ENCODE peak calls at places on chromosomes 5 and 9, in ten cellular contexts. N, V, A, L, B, H, Y, U, K and O are unnamed samples.

GRCh38 chr9:136614372-136614922 is 48.3 kb upstream of the EGFL7 start:
- DNase-seq in N (no peak), V (no peak), A (no peak), L (no peak), B (peak), H (peak), Y (no peak), U (peak), K (no peak), O (no peak)

GRCh38 chr5:148748702-148749101 is 77.7 kb upstream of the ADRB2 start:
- DNase-seq in N (no peak), V (no peak), A (no peak), L (no peak), B (no peak), H (no peak), Y (no peak), U (no peak), K (no peak), O (no peak)

GRCh38 chr5:64505769-64506566 is at the start of gene RGS7BP:
- DNase-seq in N (no peak), V (no peak), A (peak), L (peak), B (peak), H (peak), Y (peak), U (peak), K (peak), O (peak)

GRCh38 chr5:677131-678101 is 15.7 kb downstream of the TPPP start:
- DNase-seq in N (peak), V (no peak), A (no peak), L (no peak), B (no peak), H (no peak), Y (no peak), U (no peak), K (no peak), O (no peak)

GRCh38 chr9:133354766-133355165 is 1.5 kb downstream of the SURF1 start:
- DNase-seq in N (no peak), V (no peak), A (no peak), L (no peak), B (no peak), H (no peak), Y (peak), U (no peak), K (peak), O (no peak)

GRCh38 chr9:80948107-80948506 is 741.2 kb downstream of the TLE1 start:
- DNase-seq in N (no peak), V (no peak), A (no peak), L (no peak), B (no peak), H (no peak), Y (no peak), U (no peak), K (no peak), O (no peak)

GRCh38 chr9:38345851-38346755 is 46.4 kb upstream of the ALDH1B1 start:
- DNase-seq in N (no peak), V (no peak), A (no peak), L (no peak), B (no peak), H (no peak), Y (no peak), U (no peak), K (no peak), O (no peak)

GRCh38 chr5:108560581-108560980 is 178.7 kb upstream of the FBXL17 start:
- DNase-seq in N (no peak), V (no peak), A (no peak), L (no peak), B (peak), H (peak), Y (no peak), U (peak), K (no peak), O (no peak)

GRCh38 chr5:157772077-157772613 is 28.6 kb downstream of the LSM11 start:
- DNase-seq in N (no peak), V (no peak), A (no peak), L (no peak), B (no peak), H (no peak), Y (no peak), U (no peak), K (no peak), O (no peak)

GRCh38 chr5:90956511-90956910 is 397.9 kb downstream of the ADGRV1 start:
- DNase-seq in N (no peak), V (no peak), A (no peak), L (no peak), B (no peak), H (no peak), Y (no peak), U (no peak), K (no peak), O (no peak)

GRCh38 chr9:69975681-69976080 is 68.0 kb upstream of the MAMDC2 start:
- DNase-seq in N (no peak), V (no peak), A (no peak), L (no peak), B (no peak), H (peak), Y (no peak), U (peak), K (no peak), O (no peak)

GRCh38 chr9:35814106-35814840 is 569 bp downstream of the HINT2 start:
- DNase-seq in N (no peak), V (no peak), A (peak), L (peak), B (peak), H (no peak), Y (no peak), U (peak), K (peak), O (peak)

GRCh38 chr5:131595088-131596033 is 39.7 kb downstream of the RAPGEF6 start:
- DNase-seq in N (no peak), V (no peak), A (no peak), L (no peak), B (no peak), H (no peak), Y (no peak), U (no peak), K (no peak), O (no peak)

GRCh38 chr5:66713998-66714397 is 117.8 kb downstream of the MAST4 start:
- DNase-seq in N (no peak), V (no peak), A (peak), L (peak), B (no peak), H (peak), Y (no peak), U (no peak), K (no peak), O (no peak)

GRCh38 chr5:89265511-89266169 is 382.7 kb upstream of the MEF2C start:
- DNase-seq in N (no peak), V (no peak), A (no peak), L (no peak), B (no peak), H (peak), Y (no peak), U (peak), K (no peak), O (no peak)

GRCh38 chr9:15509931-15510788 is 610 bp downstream of the PSIP1 start:
- DNase-seq in N (peak), V (no peak), A (peak), L (peak), B (peak), H (peak), Y (peak), U (no peak), K (peak), O (no peak)

GRCh38 chr5:132083065-132083678 is 9.6 kb downstream of the CSF2 start:
- DNase-seq in N (no peak), V (no peak), A (no peak), L (no peak), B (no peak), H (no peak), Y (no peak), U (no peak), K (no peak), O (no peak)

GRCh38 chr9:96719538-96720315 is 58.2 kb downstream of the ZNF510 start:
- DNase-seq in N (no peak), V (no peak), A (no peak), L (peak), B (no peak), H (no peak), Y (no peak), U (no peak), K (no peak), O (no peak)

GRCh38 chr9:37037137-37037743 is 3.2 kb upstream of the PAX5 start:
- DNase-seq in N (peak), V (no peak), A (no peak), L (no peak), B (no peak), H (no peak), Y (no peak), U (no peak), K (no peak), O (no peak)

GRCh38 chr5:129460121-129460950 is at the start of gene ADAMTS19:
- DNase-seq in N (peak), V (no peak), A (peak), L (peak), B (no peak), H (peak), Y (peak), U (peak), K (no peak), O (no peak)

GRCh38 chr5:141958113-141958512 is at the start of gene PCDH12:
- DNase-seq in N (peak), V (no peak), A (no peak), L (no peak), B (peak), H (no peak), Y (peak), U (peak), K (no peak), O (no peak)

GRCh38 chr5:56264417-56265025 is 31.4 kb upstream of the ANKRD55 start:
- DNase-seq in N (no peak), V (no peak), A (peak), L (peak), B (no peak), H (no peak), Y (no peak), U (peak), K (no peak), O (no peak)

GRCh38 chr5:120615967-120616645 is 152.0 kb downstream of the PRR16 start:
- DNase-seq in N (no peak), V (no peak), A (peak), L (peak), B (no peak), H (peak), Y (no peak), U (peak), K (no peak), O (no peak)

GRCh38 chr9:137750563-137750962 is 127.0 kb upstream of the CACNA1B start:
- DNase-seq in N (no peak), V (no peak), A (no peak), L (no peak), B (no peak), H (no peak), Y (no peak), U (no peak), K (no peak), O (no peak)

GRCh38 chr5:138807182-138807581 is 54.0 kb downstream of the CTNNA1 start:
- DNase-seq in N (no peak), V (no peak), A (no peak), L (no peak), B (no peak), H (no peak), Y (no peak), U (no peak), K (no peak), O (no peak)

GRCh38 chr5:176534640-176535039 is 2.6 kb downstream of the RNF44 start:
- DNase-seq in N (no peak), V (no peak), A (peak), L (no peak), B (no peak), H (no peak), Y (peak), U (no peak), K (peak), O (no peak)

GRCh38 chr9:36207016-36207415 is 16.3 kb downstream of the CLTA start:
- DNase-seq in N (no peak), V (no peak), A (no peak), L (no peak), B (no peak), H (peak), Y (no peak), U (peak), K (no peak), O (no peak)

GRCh38 chr9:31604516-31604915 is 779.9 kb upstream of the ACO1 start:
- DNase-seq in N (no peak), V (no peak), A (no peak), L (no peak), B (no peak), H (no peak), Y (no peak), U (no peak), K (no peak), O (no peak)

GRCh38 chr9:105834404-105834803 is 140.1 kb downstream of the TMEM38B start:
- DNase-seq in N (no peak), V (no peak), A (no peak), L (no peak), B (no peak), H (no peak), Y (no peak), U (no peak), K (no peak), O (no peak)

GRCh38 chr9:129317179-129318011 is 139.3 kb upstream of the IER5L start:
- DNase-seq in N (peak), V (no peak), A (peak), L (peak), B (peak), H (peak), Y (no peak), U (peak), K (peak), O (no peak)

GRCh38 chr5:180599981-180600553 is 8.8 kb upstream of the SCGB3A1 start:
- DNase-seq in N (no peak), V (no peak), A (no peak), L (no peak), B (no peak), H (no peak), Y (no peak), U (no peak), K (no peak), O (no peak)

GRCh38 chr5:104370523-104370922 is 807.9 kb upstream of the NUDT12 start:
- DNase-seq in N (no peak), V (no peak), A (no peak), L (no peak), B (no peak), H (peak), Y (no peak), U (no peak), K (no peak), O (no peak)

GRCh38 chr9:131695366-131696162 is 44.3 kb downstream of the RAPGEF1 start:
- DNase-seq in N (no peak), V (no peak), A (no peak), L (no peak), B (no peak), H (no peak), Y (no peak), U (no peak), K (no peak), O (no peak)

DNA sequence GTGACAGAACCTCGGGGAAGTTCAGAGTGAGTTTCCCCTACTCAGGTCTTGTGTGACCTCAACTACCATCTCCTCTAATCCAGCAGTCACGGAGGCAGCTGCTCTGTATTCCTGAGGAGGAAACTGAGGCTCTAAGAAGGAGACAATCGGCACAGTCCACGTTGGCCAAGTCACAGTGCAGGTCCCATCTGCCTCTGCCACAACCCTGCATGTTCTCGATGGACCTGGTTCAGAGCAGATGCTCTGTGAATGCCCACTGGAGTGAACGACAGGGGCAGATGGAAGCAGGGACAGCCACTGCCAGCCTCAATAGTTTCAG is 720 bp upstream of the ERGIC1 start:
- DNase-seq in N (no peak), V (no peak), A (no peak), L (no peak), B (no peak), H (no peak), Y (no peak), U (no peak), K (no peak), O (no peak)
- H3K27ac ChIP-seq in N (peak), V (no peak), A (peak), L (peak), B (peak), H (peak), Y (peak), U (peak), K (peak), O (peak)

GRCh38 chr5:96220610-96221390 is 212.2 kb downstream of the PCSK1 start:
- DNase-seq in N (no peak), V (no peak), A (no peak), L (peak), B (no peak), H (no peak), Y (no peak), U (peak), K (no peak), O (no peak)

GRCh38 chr5:96219580-96220281 is 213.3 kb downstream of the PCSK1 start:
- DNase-seq in N (no peak), V (no peak), A (peak), L (peak), B (no peak), H (peak), Y (no peak), U (peak), K (no peak), O (no peak)

GRCh38 chr5:96226941-96227552 is 206.0 kb downstream of the PCSK1 start:
- DNase-seq in N (no peak), V (no peak), A (peak), L (peak), B (no peak), H (peak), Y (no peak), U (peak), K (no peak), O (peak)

GRCh38 chr5:96218653-96219052 is 214.4 kb downstream of the PCSK1 start:
- DNase-seq in N (no peak), V (no peak), A (no peak), L (no peak), B (no peak), H (no peak), Y (no peak), U (no peak), K (no peak), O (no peak)

GRCh38 chr5:96222129-96222528 is 210.9 kb downstream of the PCSK1 start:
- DNase-seq in N (no peak), V (no peak), A (no peak), L (no peak), B (no peak), H (no peak), Y (no peak), U (no peak), K (no peak), O (no peak)
- H3K27ac ChIP-seq in N (no peak), V (no peak), A (no peak), L (no peak), B (no peak), H (no peak), Y (no peak), U (no peak), K (no peak), O (no peak)

GRCh38 chr5:116897291-116897690 is 322.7 kb upstream of the SEMA6A start:
- DNase-seq in N (no peak), V (no peak), A (no peak), L (no peak), B (no peak), H (no peak), Y (no peak), U (no peak), K (no peak), O (no peak)
- H3K27ac ChIP-seq in N (no peak), V (no peak), A (no peak), L (no peak), B (no peak), H (no peak), Y (no peak), U (no peak), K (no peak), O (no peak)

DNA sequence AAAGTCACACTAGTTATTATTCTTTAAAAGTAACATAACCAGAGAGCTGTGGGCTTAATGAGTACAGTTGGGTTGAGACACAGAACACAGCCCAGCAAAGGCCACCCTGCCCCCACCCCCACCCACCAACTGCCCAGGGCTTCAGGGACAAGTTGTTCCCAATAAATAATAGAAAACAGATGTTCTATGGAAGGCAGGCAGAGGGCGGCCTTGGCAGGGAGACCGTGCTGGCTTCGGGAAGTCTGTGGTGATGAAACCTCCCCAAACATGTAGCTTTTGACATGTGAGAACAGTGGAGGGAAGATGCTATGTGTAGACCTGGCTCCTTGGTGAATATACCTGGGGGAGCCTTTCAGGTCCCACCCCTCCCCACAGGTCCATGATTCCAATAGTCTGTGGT is 10.0 kb downstream of the TRAF1 start:
- DNase-seq in N (no peak), V (no peak), A (no peak), L (no peak), B (no peak), H (no peak), Y (no peak), U (peak), K (peak), O (peak)
- H3K27ac ChIP-seq in N (peak), V (no peak), A (peak), L (no peak), B (no peak), H (no peak), Y (no peak), U (no peak), K (peak), O (peak)

DNA sequence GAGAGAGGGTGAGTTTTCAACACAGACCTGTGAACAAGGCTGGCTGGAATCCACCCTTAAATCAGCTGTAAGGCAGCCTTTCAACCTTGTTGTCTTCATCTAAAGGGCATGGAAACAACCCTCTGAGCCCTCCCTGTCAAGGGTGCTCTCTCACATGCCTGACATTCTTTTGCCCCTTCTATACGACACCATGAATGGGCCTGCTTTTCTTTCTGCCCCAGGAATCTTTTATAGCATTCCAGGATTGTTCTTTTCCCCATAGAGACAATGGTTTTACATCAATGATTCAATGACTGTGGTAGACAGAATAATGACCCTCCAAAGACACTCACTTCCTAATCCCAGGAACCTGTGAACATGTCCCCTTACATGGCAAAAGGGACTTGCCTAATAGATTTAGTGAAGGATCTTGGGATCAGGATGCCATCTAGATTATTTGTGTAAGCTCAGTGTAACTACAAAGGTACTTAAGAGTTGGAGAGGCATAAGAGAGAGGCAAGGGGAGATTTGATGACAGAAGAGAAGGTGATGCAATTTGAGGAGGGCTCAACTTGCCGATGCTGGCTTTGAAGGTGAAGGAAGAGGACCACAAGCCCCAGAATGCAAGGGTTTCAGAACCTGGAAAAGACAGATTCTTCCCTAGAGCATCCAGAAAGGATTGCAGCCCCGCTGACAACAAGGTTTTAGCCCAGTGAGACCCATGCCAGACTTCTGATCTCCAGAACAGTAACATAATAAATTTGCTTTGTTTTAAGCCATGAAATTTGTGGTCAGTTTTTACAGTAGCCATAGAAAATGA is 29.2 kb upstream of the HMHB1 start:
- DNase-seq in N (no peak), V (no peak), A (no peak), L (no peak), B (no peak), H (no peak), Y (no peak), U (no peak), K (no peak), O (no peak)
- H3K27ac ChIP-seq in N (no peak), V (no peak), A (no peak), L (no peak), B (no peak), H (no peak), Y (no peak), U (no peak), K (no peak), O (no peak)